ENCODE peak calls at places on chromosomes 11 and 22, in ten cellular contexts. One of them, this sample, is unnamed.

GRCh38 chr11:68938088-68938487 is 34.4 kb downstream of the IGHMBP2 start:
- DNase-seq in MCF 10A: no peak
- DNase-seq in adrenal gland: no peak
- DNase-seq in left kidney: no peak
- DNase-seq in 8988T: no peak
- DNase-seq in DMS 273 treated with DMSO at 0.1 percent for 48 hours: no peak
- DNase-seq in GM23338: no peak
- DNase-seq in IMR-90: no peak
- DNase-seq in activated CD4-positive, alpha-beta T cell treated with anti-CD3 and anti-CD28 coated beads for 4 hours: no peak
- DNase-seq in Right ventricle myocardium superior: no peak
- DNase-seq in this sample: no peak

GRCh38 chr11:15336016-15336415 is 221.3 kb downstream of the INSC start:
- DNase-seq in MCF 10A: peak; percentile 15
- DNase-seq in adrenal gland: no peak
- DNase-seq in left kidney: no peak
- DNase-seq in 8988T: no peak
- DNase-seq in DMS 273 treated with DMSO at 0.1 percent for 48 hours: no peak
- DNase-seq in GM23338: peak; percentile 25
- DNase-seq in IMR-90: no peak
- DNase-seq in activated CD4-positive, alpha-beta T cell treated with anti-CD3 and anti-CD28 coated beads for 4 hours: no peak
- DNase-seq in Right ventricle myocardium superior: no peak
- DNase-seq in this sample: no peak

GRCh38 chr11:95799531-95799930 is 9.2 kb downstream of the CEP57 start:
- DNase-seq in MCF 10A: no peak
- DNase-seq in adrenal gland: no peak
- DNase-seq in left kidney: no peak
- DNase-seq in 8988T: no peak
- DNase-seq in DMS 273 treated with DMSO at 0.1 percent for 48 hours: no peak
- DNase-seq in GM23338: no peak
- DNase-seq in IMR-90: no peak
- DNase-seq in activated CD4-positive, alpha-beta T cell treated with anti-CD3 and anti-CD28 coated beads for 4 hours: no peak
- DNase-seq in Right ventricle myocardium superior: no peak
- DNase-seq in this sample: no peak

GRCh38 chr11:7637447-7638157 is 35.7 kb downstream of the CYB5R2 start:
- DNase-seq in MCF 10A: peak; percentile 67
- DNase-seq in adrenal gland: no peak
- DNase-seq in left kidney: no peak
- DNase-seq in 8988T: no peak
- DNase-seq in DMS 273 treated with DMSO at 0.1 percent for 48 hours: no peak
- DNase-seq in GM23338: no peak
- DNase-seq in IMR-90: peak; percentile 65
- DNase-seq in activated CD4-positive, alpha-beta T cell treated with anti-CD3 and anti-CD28 coated beads for 4 hours: no peak
- DNase-seq in Right ventricle myocardium superior: peak; percentile 43
- DNase-seq in this sample: no peak

GRCh38 chr11:16001044-16001568 is 355.2 kb downstream of the SOX6 start:
- DNase-seq in MCF 10A: no peak
- DNase-seq in adrenal gland: no peak
- DNase-seq in left kidney: no peak
- DNase-seq in 8988T: no peak
- DNase-seq in DMS 273 treated with DMSO at 0.1 percent for 48 hours: no peak
- DNase-seq in GM23338: no peak
- DNase-seq in IMR-90: no peak
- DNase-seq in activated CD4-positive, alpha-beta T cell treated with anti-CD3 and anti-CD28 coated beads for 4 hours: no peak
- DNase-seq in Right ventricle myocardium superior: no peak
- DNase-seq in this sample: no peak

GRCh38 chr22:33210129-33210784 is 152.1 kb upstream of the SYN3 start:
- DNase-seq in MCF 10A: peak; percentile 34
- DNase-seq in adrenal gland: peak; percentile 39
- DNase-seq in left kidney: peak; percentile 71
- DNase-seq in 8988T: no peak
- DNase-seq in DMS 273 treated with DMSO at 0.1 percent for 48 hours: peak; percentile 7
- DNase-seq in GM23338: peak; percentile 87
- DNase-seq in IMR-90: peak; percentile 9
- DNase-seq in activated CD4-positive, alpha-beta T cell treated with anti-CD3 and anti-CD28 coated beads for 4 hours: no peak
- DNase-seq in Right ventricle myocardium superior: no peak
- DNase-seq in this sample: peak; percentile 6

GRCh38 chr11:71207563-71207962 is 44.8 kb downstream of the SHANK2 start:
- DNase-seq in MCF 10A: no peak
- DNase-seq in adrenal gland: no peak
- DNase-seq in left kidney: peak; percentile 35
- DNase-seq in 8988T: no peak
- DNase-seq in DMS 273 treated with DMSO at 0.1 percent for 48 hours: no peak
- DNase-seq in GM23338: no peak
- DNase-seq in IMR-90: no peak
- DNase-seq in activated CD4-positive, alpha-beta T cell treated with anti-CD3 and anti-CD28 coated beads for 4 hours: no peak
- DNase-seq in Right ventricle myocardium superior: no peak
- DNase-seq in this sample: no peak

GRCh38 chr22:44032126-44032730 is 8.1 kb downstream of the PARVB start:
- DNase-seq in MCF 10A: no peak
- DNase-seq in adrenal gland: no peak
- DNase-seq in left kidney: peak; percentile 71
- DNase-seq in 8988T: no peak
- DNase-seq in DMS 273 treated with DMSO at 0.1 percent for 48 hours: no peak
- DNase-seq in GM23338: no peak
- DNase-seq in IMR-90: peak; percentile 22
- DNase-seq in activated CD4-positive, alpha-beta T cell treated with anti-CD3 and anti-CD28 coated beads for 4 hours: no peak
- DNase-seq in Right ventricle myocardium superior: no peak
- DNase-seq in this sample: no peak

GRCh38 chr11:2808850-2809847 is 76.4 kb downstream of the CDKN1C start:
- DNase-seq in MCF 10A: no peak
- DNase-seq in adrenal gland: peak; percentile 19
- DNase-seq in left kidney: no peak
- DNase-seq in 8988T: no peak
- DNase-seq in DMS 273 treated with DMSO at 0.1 percent for 48 hours: no peak
- DNase-seq in GM23338: no peak
- DNase-seq in IMR-90: no peak
- DNase-seq in activated CD4-positive, alpha-beta T cell treated with anti-CD3 and anti-CD28 coated beads for 4 hours: no peak
- DNase-seq in Right ventricle myocardium superior: peak; percentile 24
- DNase-seq in this sample: no peak

GRCh38 chr11:35337136-35337918 is 82.0 kb downstream of the SLC1A2 start:
- DNase-seq in MCF 10A: peak; percentile 99
- DNase-seq in adrenal gland: peak; percentile 45
- DNase-seq in left kidney: no peak
- DNase-seq in 8988T: peak; percentile 44
- DNase-seq in DMS 273 treated with DMSO at 0.1 percent for 48 hours: no peak
- DNase-seq in GM23338: peak; percentile 4
- DNase-seq in IMR-90: peak; percentile 99
- DNase-seq in activated CD4-positive, alpha-beta T cell treated with anti-CD3 and anti-CD28 coated beads for 4 hours: no peak
- DNase-seq in Right ventricle myocardium superior: no peak
- DNase-seq in this sample: no peak

GRCh38 chr22:48153726-48154125 is 1391.3 kb downstream of the TBC1D22A start:
- DNase-seq in MCF 10A: no peak
- DNase-seq in adrenal gland: no peak
- DNase-seq in left kidney: no peak
- DNase-seq in 8988T: no peak
- DNase-seq in DMS 273 treated with DMSO at 0.1 percent for 48 hours: no peak
- DNase-seq in GM23338: no peak
- DNase-seq in IMR-90: no peak
- DNase-seq in activated CD4-positive, alpha-beta T cell treated with anti-CD3 and anti-CD28 coated beads for 4 hours: no peak
- DNase-seq in Right ventricle myocardium superior: no peak
- DNase-seq in this sample: no peak

GRCh38 chr11:75328426-75329277 is 22.8 kb downstream of the ARRB1 start:
- DNase-seq in MCF 10A: peak; percentile 92
- DNase-seq in adrenal gland: peak; percentile 60
- DNase-seq in left kidney: peak; percentile 91
- DNase-seq in 8988T: peak; percentile 76
- DNase-seq in DMS 273 treated with DMSO at 0.1 percent for 48 hours: peak; percentile 85
- DNase-seq in GM23338: peak; percentile 81
- DNase-seq in IMR-90: peak; percentile 81
- DNase-seq in activated CD4-positive, alpha-beta T cell treated with anti-CD3 and anti-CD28 coated beads for 4 hours: peak; percentile 40
- DNase-seq in Right ventricle myocardium superior: peak; percentile 76
- DNase-seq in this sample: peak; percentile 76

GRCh38 chr11:72553748-72554147 is 119.4 kb upstream of the CLPB start:
- DNase-seq in MCF 10A: peak; percentile 22
- DNase-seq in adrenal gland: no peak
- DNase-seq in left kidney: no peak
- DNase-seq in 8988T: peak; percentile 32
- DNase-seq in DMS 273 treated with DMSO at 0.1 percent for 48 hours: no peak
- DNase-seq in GM23338: peak; percentile 79
- DNase-seq in IMR-90: no peak
- DNase-seq in activated CD4-positive, alpha-beta T cell treated with anti-CD3 and anti-CD28 coated beads for 4 hours: no peak
- DNase-seq in Right ventricle myocardium superior: no peak
- DNase-seq in this sample: no peak

GRCh38 chr11:2995091-2995561 is 3.0 kb upstream of the NAP1L4 start:
- DNase-seq in MCF 10A: no peak
- DNase-seq in adrenal gland: no peak
- DNase-seq in left kidney: no peak
- DNase-seq in 8988T: no peak
- DNase-seq in DMS 273 treated with DMSO at 0.1 percent for 48 hours: no peak
- DNase-seq in GM23338: peak; percentile 36
- DNase-seq in IMR-90: no peak
- DNase-seq in activated CD4-positive, alpha-beta T cell treated with anti-CD3 and anti-CD28 coated beads for 4 hours: no peak
- DNase-seq in Right ventricle myocardium superior: no peak
- DNase-seq in this sample: no peak

GRCh38 chr22:26922804-26923203 is 265.4 kb downstream of the MIAT start:
- DNase-seq in MCF 10A: peak; percentile 14
- DNase-seq in adrenal gland: no peak
- DNase-seq in left kidney: peak; percentile 88
- DNase-seq in 8988T: no peak
- DNase-seq in DMS 273 treated with DMSO at 0.1 percent for 48 hours: no peak
- DNase-seq in GM23338: peak; percentile 83
- DNase-seq in IMR-90: no peak
- DNase-seq in activated CD4-positive, alpha-beta T cell treated with anti-CD3 and anti-CD28 coated beads for 4 hours: no peak
- DNase-seq in Right ventricle myocardium superior: no peak
- DNase-seq in this sample: no peak

GRCh38 chr11:48154162-48154561 is 62.4 kb upstream of the OR4B1 start:
- DNase-seq in MCF 10A: no peak
- DNase-seq in adrenal gland: no peak
- DNase-seq in left kidney: no peak
- DNase-seq in 8988T: no peak
- DNase-seq in DMS 273 treated with DMSO at 0.1 percent for 48 hours: no peak
- DNase-seq in GM23338: no peak
- DNase-seq in IMR-90: peak; percentile 62
- DNase-seq in activated CD4-positive, alpha-beta T cell treated with anti-CD3 and anti-CD28 coated beads for 4 hours: no peak
- DNase-seq in Right ventricle myocardium superior: no peak
- DNase-seq in this sample: no peak

GRCh38 chr11:19345519-19345847 is 104.7 kb upstream of the E2F8 start:
- DNase-seq in MCF 10A: no peak
- DNase-seq in adrenal gland: no peak
- DNase-seq in left kidney: peak; percentile 25
- DNase-seq in 8988T: no peak
- DNase-seq in DMS 273 treated with DMSO at 0.1 percent for 48 hours: no peak
- DNase-seq in GM23338: peak; percentile 61
- DNase-seq in IMR-90: no peak
- DNase-seq in activated CD4-positive, alpha-beta T cell treated with anti-CD3 and anti-CD28 coated beads for 4 hours: no peak
- DNase-seq in Right ventricle myocardium superior: peak; percentile 54
- DNase-seq in this sample: no peak

GRCh38 chr22:49518436-49518970 is 309.2 kb downstream of the BRD1 start:
- DNase-seq in MCF 10A: no peak
- DNase-seq in adrenal gland: no peak
- DNase-seq in left kidney: peak; percentile 40
- DNase-seq in 8988T: no peak
- DNase-seq in DMS 273 treated with DMSO at 0.1 percent for 48 hours: no peak
- DNase-seq in GM23338: no peak
- DNase-seq in IMR-90: no peak
- DNase-seq in activated CD4-positive, alpha-beta T cell treated with anti-CD3 and anti-CD28 coated beads for 4 hours: no peak
- DNase-seq in Right ventricle myocardium superior: no peak
- DNase-seq in this sample: no peak

GRCh38 chr11:75437966-75438659 is 5.1 kb upstream of the KLHL35 start:
- DNase-seq in MCF 10A: no peak
- DNase-seq in adrenal gland: no peak
- DNase-seq in left kidney: no peak
- DNase-seq in 8988T: no peak
- DNase-seq in DMS 273 treated with DMSO at 0.1 percent for 48 hours: no peak
- DNase-seq in GM23338: no peak
- DNase-seq in IMR-90: no peak
- DNase-seq in activated CD4-positive, alpha-beta T cell treated with anti-CD3 and anti-CD28 coated beads for 4 hours: no peak
- DNase-seq in Right ventricle myocardium superior: no peak
- DNase-seq in this sample: no peak

GRCh38 chr11:118896472-118896913 is 12.8 kb downstream of the CXCR5 start:
- DNase-seq in MCF 10A: no peak
- DNase-seq in adrenal gland: peak; percentile 33
- DNase-seq in left kidney: no peak
- DNase-seq in 8988T: no peak
- DNase-seq in DMS 273 treated with DMSO at 0.1 percent for 48 hours: no peak
- DNase-seq in GM23338: no peak
- DNase-seq in IMR-90: no peak
- DNase-seq in activated CD4-positive, alpha-beta T cell treated with anti-CD3 and anti-CD28 coated beads for 4 hours: no peak
- DNase-seq in Right ventricle myocardium superior: no peak
- DNase-seq in this sample: no peak